ENCODE peak calls at places on chromosomes 16 and 17, in four cellular contexts. W is K562, E is GM12878, J is HepG2. U is an unnamed sample.

GRCh38 chr16:49472598-49472997 is 99.0 kb downstream of the C16orf78 start:
- DNase-seq in W (no peak), E (no peak), J (no peak), U (no peak)

GRCh38 chr17:35146214-35146833 is 1.3 kb upstream of the UNC45B start:
- DNase-seq in W (no peak), E (no peak), J (peak), U (no peak)

GRCh38 chr17:44272954-44273353 is 5.0 kb upstream of the SLC4A1 start:
- DNase-seq in W (no peak), E (no peak), J (no peak), U (no peak)

GRCh38 chr16:72934661-72935403 is 113.1 kb downstream of the ZFHX3 start:
- DNase-seq in W (no peak), E (no peak), J (no peak), U (no peak)

GRCh38 chr17:10429416-10430045 is 7.8 kb upstream of the MYH8 start:
- DNase-seq in W (no peak), E (no peak), J (no peak), U (no peak)

GRCh38 chr17:42337442-42337841 is 49.1 kb downstream of the STAT5A start:
- DNase-seq in W (no peak), E (peak), J (no peak), U (no peak)

GRCh38 chr16:10103700-10104099 is 78.5 kb downstream of the GRIN2A start:
- DNase-seq in W (no peak), E (no peak), J (no peak), U (no peak)

GRCh38 chr16:74760007-74760767 is 14.4 kb downstream of the FA2H start:
- DNase-seq in W (no peak), E (no peak), J (no peak), U (no peak)

GRCh38 chr16:2473425-2473926 is 1.5 kb upstream of the TBC1D24 start:
- DNase-seq in W (peak), E (no peak), J (no peak), U (peak)

GRCh38 chr16:964696-965395 is 5.9 kb downstream of the LMF1 start:
- DNase-seq in W (no peak), E (no peak), J (no peak), U (no peak)

GRCh38 chr17:1649844-1650409 is at the start of gene RILP:
- DNase-seq in W (peak), E (no peak), J (peak), U (peak)

GRCh38 chr17:59547131-59547915 is 18.1 kb upstream of the DHX40 start:
- DNase-seq in W (peak), E (no peak), J (no peak), U (no peak)

GRCh38 chr17:46818319-46818928 is at the start of gene WNT3:
- DNase-seq in W (peak), E (no peak), J (no peak), U (peak)

GRCh38 chr17:42598905-42599304 is 10.3 kb downstream of the RETREG3 start:
- DNase-seq in W (no peak), E (no peak), J (no peak), U (no peak)

GRCh38 chr17:41992576-41992975 is 24.7 kb downstream of the DNAJC7 start:
- DNase-seq in W (no peak), E (no peak), J (no peak), U (no peak)

GRCh38 chr17:35467824-35468223 is 19.3 kb upstream of the SLFN13 start:
- DNase-seq in W (no peak), E (no peak), J (no peak), U (no peak)

GRCh38 chr16:71927383-71927782 is 32.1 kb downstream of the IST1 start:
- DNase-seq in W (peak), E (no peak), J (no peak), U (no peak)

DNA sequence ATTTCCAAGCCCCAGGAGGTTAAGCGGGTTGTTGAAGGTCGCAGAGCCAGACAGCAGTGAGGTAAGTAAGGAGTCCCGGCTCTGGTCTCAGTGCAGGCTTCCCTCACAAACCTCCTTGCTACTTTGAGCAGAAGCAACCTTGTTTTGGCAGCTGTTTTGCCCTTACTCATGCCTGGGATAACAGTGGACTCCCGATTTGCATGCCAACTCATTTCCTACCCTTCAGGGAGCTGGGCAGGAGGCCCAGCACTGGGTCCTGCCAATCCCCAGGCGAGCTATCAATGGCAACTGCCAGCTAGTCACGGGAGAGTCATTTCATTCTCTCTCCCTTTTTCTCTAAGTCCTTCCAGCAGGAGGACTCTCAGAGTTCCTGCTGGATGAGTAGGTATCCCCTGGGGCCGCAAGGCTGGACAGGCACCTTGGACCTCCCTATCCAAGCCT is 72.0 kb upstream of the KSR1 start:
- DNase-seq in W (no peak), E (no peak), J (no peak), U (no peak)
- TF ChIP-seq TCF7 in W (no peak), E (no peak), J (no peak), U (no peak)

DNA sequence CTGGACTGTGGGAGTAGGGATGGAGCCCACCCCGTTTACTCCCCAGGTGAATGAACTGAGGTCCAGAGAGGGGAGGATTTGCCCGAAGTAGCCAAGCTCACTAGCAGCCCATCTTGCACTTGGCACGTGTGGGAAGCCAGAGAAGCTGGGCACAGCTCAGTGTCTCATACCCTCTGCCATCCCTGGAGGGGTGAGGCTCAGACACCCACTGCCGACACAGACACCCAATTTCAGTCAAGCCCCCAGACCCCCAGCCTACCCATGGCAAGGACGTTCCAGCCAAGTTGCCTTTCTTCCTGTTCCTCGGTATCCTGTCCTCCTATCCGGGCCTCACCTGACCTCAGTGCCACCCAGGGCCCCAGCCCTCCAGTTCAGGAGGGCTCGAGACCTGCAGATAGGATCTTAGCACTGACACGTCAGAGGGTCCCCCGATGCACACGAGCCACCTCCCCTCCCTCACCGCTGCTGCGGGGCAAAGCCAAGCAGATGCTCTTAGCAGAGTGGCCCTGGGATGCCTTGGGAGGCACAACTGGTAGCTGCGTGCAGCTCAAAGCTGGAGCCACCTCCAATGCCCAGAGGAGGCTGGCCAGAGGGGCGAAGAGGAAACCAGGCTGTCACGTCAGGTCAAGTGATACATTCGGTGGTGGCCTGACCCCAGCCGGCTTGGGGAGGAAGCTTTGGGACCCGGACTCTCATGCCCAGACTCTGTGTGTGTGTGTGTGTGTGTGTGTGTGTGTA is 90.4 kb upstream of the TNRC6C start:
- DNase-seq in W (no peak), E (no peak), J (no peak), U (no peak)
- TF ChIP-seq ETV6 in W (no peak), E (no peak), J (no peak), U (no peak)

DNA sequence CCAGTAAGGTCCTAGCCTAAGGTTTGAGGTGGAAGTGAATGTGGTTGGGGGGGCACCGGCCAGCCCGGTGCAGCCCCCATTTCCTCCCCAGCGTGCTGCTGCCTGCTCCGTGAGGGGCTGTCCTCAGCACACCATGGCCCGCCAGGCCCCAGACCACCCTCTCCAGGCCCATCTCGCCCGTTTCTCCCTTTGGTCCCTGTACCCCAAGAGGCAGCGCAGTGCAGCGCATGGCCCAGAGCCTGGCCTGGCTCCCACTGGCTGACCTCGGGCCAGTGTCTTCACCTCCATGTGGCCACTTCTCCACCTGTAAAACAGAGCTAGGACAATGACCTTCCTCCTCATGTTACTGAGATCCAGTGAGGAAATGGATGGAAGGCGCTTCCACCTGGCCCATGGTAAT is 170.0 kb upstream of the GSE1 start:
- DNase-seq in W (no peak), E (no peak), J (no peak), U (no peak)
- TF ChIP-seq ESRRA in W (no peak), E (no peak), J (no peak), U (no peak)

DNA sequence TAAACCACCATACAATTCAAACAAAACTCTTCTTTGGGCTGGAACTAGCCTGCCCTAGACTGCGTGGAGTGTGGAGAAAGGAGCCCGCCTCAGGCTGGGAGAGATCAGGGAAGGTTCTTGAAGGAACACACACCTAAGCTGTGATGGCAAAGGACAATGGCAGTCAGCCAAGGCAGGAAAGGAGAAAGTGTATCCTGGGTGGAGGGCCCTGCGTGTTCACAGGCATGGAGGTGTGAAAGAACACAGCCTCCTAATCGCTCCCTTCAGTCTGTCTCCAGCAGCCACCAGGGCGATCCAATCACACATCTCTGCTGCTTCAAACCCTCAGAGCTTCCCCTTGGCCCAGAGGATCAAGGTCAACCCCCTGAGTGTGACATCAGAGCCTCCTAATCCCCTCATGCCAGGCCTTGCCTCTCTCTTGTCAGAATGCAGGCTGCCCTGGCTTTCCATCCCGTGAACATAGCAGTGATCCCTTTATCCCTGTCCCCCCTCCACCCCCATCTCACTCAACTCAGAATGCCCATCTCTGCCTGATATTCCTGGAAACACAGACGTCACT is 173.0 kb downstream of the KATNIP start:
- DNase-seq in W (no peak), E (no peak), J (no peak), U (no peak)
- TF ChIP-seq TCF7 in W (no peak), E (no peak), J (no peak), U (no peak)

GRCh38 chr16:11356573-11357331 is 11.5 kb downstream of the RMI2 start:
- DNase-seq in W (peak), E (no peak), J (peak), U (peak)
- TF ChIP-seq ETV6 in W (no peak), E (no peak), J (peak), U (no peak)

GRCh38 chr17:9055281-9055680 is 34.0 kb downstream of the NTN1 start:
- DNase-seq in W (no peak), E (no peak), J (no peak), U (no peak)
- TF ChIP-seq ESRRA in W (no peak), E (no peak), J (no peak), U (no peak)

GRCh38 chr16:77748426-77748825 is 26.1 kb downstream of the NUDT7 start:
- DNase-seq in W (no peak), E (no peak), J (no peak), U (no peak)

GRCh38 chr16:77744136-77744535 is 21.8 kb downstream of the NUDT7 start:
- DNase-seq in W (no peak), E (no peak), J (no peak), U (no peak)

GRCh38 chr16:77745972-77746371 is 23.7 kb downstream of the NUDT7 start:
- DNase-seq in W (no peak), E (no peak), J (no peak), U (no peak)

GRCh38 chr16:77749415-77749814 is 27.1 kb downstream of the NUDT7 start:
- DNase-seq in W (no peak), E (no peak), J (peak), U (no peak)
- TF ChIP-seq TCF7 in W (no peak), E (no peak), J (peak), U (no peak)

GRCh38 chr16:86189934-86190333 is 291.0 kb downstream of the IRF8 start:
- DNase-seq in W (no peak), E (no peak), J (no peak), U (no peak)

GRCh38 chr16:86181526-86181925 is 282.6 kb downstream of the IRF8 start:
- DNase-seq in W (peak), E (no peak), J (no peak), U (no peak)

GRCh38 chr16:86191663-86192062 is 292.7 kb downstream of the IRF8 start:
- DNase-seq in W (no peak), E (no peak), J (no peak), U (peak)

GRCh38 chr16:86185089-86185488 is 286.1 kb downstream of the IRF8 start:
- DNase-seq in W (no peak), E (no peak), J (no peak), U (no peak)

DNA sequence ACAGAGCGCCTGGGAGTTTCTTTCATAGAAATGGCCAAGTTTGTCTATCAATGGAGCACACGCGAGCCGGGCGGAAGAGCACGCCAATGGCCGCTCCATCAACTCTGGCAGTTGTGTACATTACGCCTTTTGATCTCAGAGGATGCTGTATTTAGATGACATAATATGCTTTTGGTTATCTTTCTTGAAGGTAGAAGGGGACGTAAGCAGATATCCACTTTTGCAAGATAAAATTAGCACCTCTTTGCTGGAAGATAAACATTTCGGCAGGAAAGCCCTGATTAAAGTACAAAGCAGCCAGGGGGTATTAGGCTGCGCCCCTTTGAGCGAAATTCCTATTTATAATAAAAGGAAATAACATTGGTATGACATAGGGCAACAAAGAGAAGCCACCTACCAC is 287.4 kb downstream of the IRF8 start:
- DNase-seq in W (no peak), E (no peak), J (no peak), U (no peak)
- TF ChIP-seq ETV6 in W (no peak), E (no peak), J (no peak), U (no peak)

GRCh38 chr16:78522327-78522726 is 422.9 kb downstream of the WWOX start:
- DNase-seq in W (no peak), E (no peak), J (no peak), U (no peak)
- TF ChIP-seq ESRRA in W (no peak), E (no peak), J (no peak), U (no peak)

U was measured in WTC11.